ENCODE peak calls at places on chromosomes 5 and 9, in ten cellular contexts. V is heart left ventricle, E is endothelial cell, D is neural crest cell, W is transverse colon, Q is LNCaP clone FGC, H is AG10803, M is A673, F is pancreas, C is Peyer's patch. Y is an unnamed sample.

GRCh38 chr5:127957183-127957582 is 126.4 kb upstream of the SLC12A2 start:
- DNase-seq in V (peak; percentile 69), E (no peak), D (no peak), W (peak; percentile 52), Q (peak; percentile 59), H (peak; percentile 85), M (no peak), F (no peak), C (no peak), Y (no peak)

GRCh38 chr5:66596791-66597757 is 881 bp downstream of the MAST4 start:
- DNase-seq in V (peak; percentile 69), E (peak; percentile 50), D (peak; percentile 23), W (peak; percentile 19), Q (peak; percentile 40), H (peak; percentile 13), M (peak; percentile 32), F (peak; percentile 79), C (no peak), Y (no peak)

GRCh38 chr9:136059851-136060670 is 35.0 kb downstream of the NACC2 start:
- DNase-seq in V (no peak), E (no peak), D (no peak), W (no peak), Q (no peak), H (peak; percentile 90), M (peak; percentile 84), F (peak; percentile 72), C (no peak), Y (peak; percentile 63)

GRCh38 chr5:169494383-169495251 is 89.0 kb upstream of the SPDL1 start:
- DNase-seq in V (no peak), E (no peak), D (no peak), W (no peak), Q (no peak), H (peak; percentile 57), M (no peak), F (no peak), C (no peak), Y (no peak)

GRCh38 chr5:145934276-145934675 is 2.1 kb upstream of the SH3RF2 start:
- DNase-seq in V (no peak), E (no peak), D (no peak), W (no peak), Q (no peak), H (no peak), M (no peak), F (no peak), C (no peak), Y (no peak)

GRCh38 chr5:174571662-174572397 is 152.6 kb upstream of the MSX2 start:
- DNase-seq in V (peak; percentile 37), E (no peak), D (no peak), W (peak; percentile 26), Q (peak; percentile 57), H (peak; percentile 76), M (peak; percentile 86), F (no peak), C (no peak), Y (no peak)

GRCh38 chr5:151902215-151902614 is 22.4 kb downstream of the GLRA1 start:
- DNase-seq in V (no peak), E (no peak), D (no peak), W (no peak), Q (no peak), H (no peak), M (no peak), F (no peak), C (no peak), Y (no peak)

GRCh38 chr5:18394154-18394804 is 760.0 kb downstream of the TAF11L14 start:
- DNase-seq in V (no peak), E (peak; percentile 86), D (peak; percentile 88), W (peak; percentile 63), Q (peak; percentile 2), H (peak; percentile 26), M (peak; percentile 64), F (no peak), C (peak; percentile 23), Y (no peak)

GRCh38 chr5:173011602-173012001 is 28.0 kb downstream of the ATP6V0E1 start:
- DNase-seq in V (no peak), E (no peak), D (no peak), W (no peak), Q (peak; percentile 95), H (no peak), M (no peak), F (no peak), C (no peak), Y (no peak)

GRCh38 chr5:173012882-173013281 is 29.3 kb downstream of the ATP6V0E1 start:
- DNase-seq in V (peak; percentile 33), E (no peak), D (no peak), W (no peak), Q (no peak), H (peak; percentile 36), M (no peak), F (no peak), C (no peak), Y (no peak)

GRCh38 chr5:173010021-173010420 is 26.4 kb downstream of the ATP6V0E1 start:
- DNase-seq in V (no peak), E (no peak), D (no peak), W (no peak), Q (no peak), H (peak; percentile 28), M (no peak), F (no peak), C (no peak), Y (no peak)

GRCh38 chr5:173016069-173016455 is 32.5 kb downstream of the ATP6V0E1 start:
- DNase-seq in V (no peak), E (no peak), D (no peak), W (no peak), Q (no peak), H (no peak), M (no peak), F (no peak), C (no peak), Y (no peak)

DNA sequence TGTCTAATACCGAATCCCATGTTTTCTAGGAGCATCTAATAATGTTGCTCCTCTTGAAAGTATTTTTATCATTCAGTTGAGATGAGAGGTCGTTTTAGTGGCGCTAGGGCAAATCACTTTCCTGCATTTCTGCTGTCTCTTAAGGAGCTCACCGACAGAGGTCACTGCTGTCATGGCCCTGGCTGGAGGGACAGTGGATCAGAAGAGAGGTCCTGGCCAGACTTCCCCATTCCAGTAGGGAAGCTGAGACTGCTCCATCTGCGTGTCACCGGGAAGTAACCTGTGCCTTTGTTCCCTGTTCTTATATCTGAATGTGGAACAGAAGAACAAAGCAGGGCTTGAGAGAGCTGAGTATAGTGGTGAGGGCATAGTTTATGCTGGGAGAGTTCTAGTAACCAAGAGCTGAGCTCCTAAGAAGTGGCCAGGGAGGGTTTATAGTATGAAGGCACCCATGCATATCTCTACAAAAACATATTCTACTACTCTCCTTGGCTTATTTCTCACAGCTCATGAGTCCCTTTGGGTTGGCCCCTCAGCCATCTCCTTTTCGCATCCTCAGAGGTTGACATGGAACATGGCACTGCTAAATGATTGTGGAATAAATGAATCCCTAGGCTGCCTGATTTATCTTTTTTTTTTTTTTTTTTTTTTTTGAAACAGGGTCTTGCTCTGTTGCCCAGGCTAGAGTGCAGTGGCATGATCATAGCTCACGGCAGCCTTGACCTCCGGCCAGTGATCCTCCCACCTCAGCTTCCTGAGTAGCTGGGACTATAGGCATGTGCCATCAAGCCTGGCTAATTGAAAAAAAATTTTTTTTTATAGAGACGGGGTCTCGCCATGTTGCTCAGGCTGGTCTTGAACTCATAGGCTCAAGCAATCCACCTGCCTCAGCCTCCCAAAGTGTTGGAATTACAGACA is 27.2 kb downstream of the ATP6V0E1 start:
- DNase-seq in V (peak; percentile 71), E (peak; percentile 39), D (peak; percentile 24), W (peak; percentile 56), Q (peak; percentile 52), H (no peak), M (no peak), F (no peak), C (no peak), Y (peak; percentile 65)
- TF ChIP-seq CTCF in V (peak; percentile 64), E (no peak), D (peak; percentile 48), W (peak; percentile 40), Q (peak; percentile 51), H (peak; percentile 36), M (no peak), F (no peak), C (peak; percentile 23), Y (peak; percentile 66)

DNA sequence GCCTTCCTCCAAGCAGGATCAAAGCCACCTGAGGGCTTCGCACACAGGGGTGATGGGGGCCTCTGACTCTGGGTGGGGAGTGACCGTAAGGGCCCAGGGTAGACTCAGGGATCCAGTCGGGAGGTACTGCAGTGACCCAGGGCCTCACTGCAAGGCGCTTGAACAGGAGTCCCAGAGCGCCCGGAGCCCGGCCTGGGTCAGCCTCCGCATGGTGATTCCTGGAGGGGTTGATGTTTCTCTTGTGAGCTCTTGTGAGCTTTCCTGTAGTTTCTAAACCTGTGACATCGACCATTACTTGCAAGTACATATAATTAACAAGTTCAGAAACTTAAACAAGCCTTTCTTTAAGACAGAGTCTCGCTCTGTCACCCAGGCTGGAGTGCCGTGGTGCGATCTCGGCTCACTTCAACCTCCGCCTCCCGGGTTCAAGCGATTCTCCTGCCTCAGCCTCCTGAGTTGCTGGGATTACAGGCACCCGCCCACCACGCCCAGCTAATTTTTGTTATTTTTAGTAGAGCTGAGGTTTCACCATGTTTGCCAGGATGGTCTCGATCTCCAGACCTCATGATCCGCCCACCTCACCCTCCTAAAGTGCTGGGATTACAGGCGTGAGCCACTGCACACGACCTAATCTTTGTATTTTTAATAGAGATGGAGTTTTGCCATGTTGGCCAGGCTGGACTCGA is 19.8 kb downstream of the PTGES start:
- DNase-seq in V (no peak), E (no peak), D (no peak), W (no peak), Q (no peak), H (no peak), M (no peak), F (no peak), C (no peak), Y (no peak)
- TF ChIP-seq CTCF in V (no peak), E (no peak), D (no peak), W (no peak), Q (no peak), H (no peak), M (no peak), F (no peak), C (no peak), Y (no peak)

GRCh38 chr5:73419414-73420390 is 28.9 kb downstream of the FOXD1 start:
- DNase-seq in V (no peak), E (peak; percentile 34), D (peak; percentile 36), W (no peak), Q (no peak), H (peak; percentile 81), M (peak; percentile 23), F (peak; percentile 60), C (no peak), Y (no peak)

GRCh38 chr5:73426034-73426433 is 22.5 kb downstream of the FOXD1 start:
- DNase-seq in V (no peak), E (no peak), D (no peak), W (no peak), Q (no peak), H (no peak), M (no peak), F (no peak), C (no peak), Y (no peak)

GRCh38 chr5:73424489-73425102 is 24.0 kb downstream of the FOXD1 start:
- DNase-seq in V (no peak), E (no peak), D (no peak), W (no peak), Q (peak; percentile 66), H (peak; percentile 61), M (no peak), F (no peak), C (no peak), Y (no peak)

GRCh38 chr5:73418244-73418691 is 30.3 kb downstream of the FOXD1 start:
- DNase-seq in V (no peak), E (no peak), D (no peak), W (no peak), Q (no peak), H (no peak), M (no peak), F (no peak), C (no peak), Y (no peak)

DNA sequence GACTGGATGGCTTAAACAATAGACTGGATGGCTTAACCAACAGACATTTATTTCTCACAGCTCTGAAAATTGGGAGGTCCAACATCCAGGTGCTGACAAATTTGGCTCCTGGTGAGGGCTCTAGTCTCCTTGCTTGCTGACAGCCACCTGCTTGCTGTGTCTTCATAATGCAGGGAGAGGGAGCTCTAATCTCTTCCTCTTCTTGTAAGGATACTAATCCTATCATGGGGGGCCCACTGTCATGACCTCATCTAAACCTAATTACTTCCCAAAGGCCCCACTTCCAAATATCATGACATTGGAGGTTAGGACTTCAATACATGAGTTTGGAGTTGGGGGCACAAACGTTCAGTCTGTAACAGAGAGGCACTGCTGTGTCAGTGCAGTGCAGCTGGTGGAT is 26.4 kb downstream of the FOXD1 start:
- DNase-seq in V (no peak), E (no peak), D (no peak), W (no peak), Q (no peak), H (no peak), M (no peak), F (no peak), C (no peak), Y (no peak)
- TF ChIP-seq CTCF in V (no peak), E (no peak), D (no peak), W (no peak), Q (no peak), H (peak; percentile 6), M (peak; percentile 24), F (no peak), C (no peak), Y (no peak)

GRCh38 chr5:52007230-52007858 is 624.1 kb downstream of the ISL1 start:
- DNase-seq in V (no peak), E (peak; percentile 34), D (no peak), W (no peak), Q (peak; percentile 17), H (peak; percentile 40), M (peak; percentile 72), F (no peak), C (no peak), Y (no peak)
- TF ChIP-seq CTCF in V (peak; percentile 37), E (peak; percentile 51), D (peak; percentile 90), W (peak; percentile 58), Q (peak; percentile 84), H (peak; percentile 74), M (peak; percentile 84), F (peak; percentile 18), C (peak; percentile 73), Y (peak; percentile 11)

Y was measured in CD14-positive monocyte.